ENCODE peak calls at places on chromosomes 3 and 15, in eight cellular contexts. D is psoas muscle, I is ovary, W is heart left ventricle, L is left ventricle myocardium inferior, J is stomach, N is neural progenitor cell, R is tibial nerve. H is an unnamed sample.

GRCh38 chr15:91100561-91101355 is 701 bp downstream of the SV2B start:
- DNase-seq in D (no peak), R (no peak), L (no peak), W (no peak), N (peak; percentile 23), J (no peak), I (no peak), H (no peak)

GRCh38 chr3:112814256-112814655 is 32.4 kb downstream of the CD200R1L start:
- DNase-seq in J (no peak), I (no peak), W (no peak), R (peak; percentile 7), N (peak; percentile 34), D (no peak), L (no peak), H (no peak)

GRCh38 chr3:127036209-127037020 is 53.5 kb downstream of the PLXNA1 start:
- DNase-seq in D (peak; percentile 50), N (no peak), J (peak; percentile 44), W (no peak), I (no peak), R (no peak), L (peak; percentile 14), H (peak; percentile 65)

GRCh38 chr15:76191539-76192244 is 119.6 kb downstream of the ETFA start:
- DNase-seq in L (no peak), R (no peak), I (no peak), N (no peak), J (no peak), D (no peak), W (no peak), H (no peak)

GRCh38 chr15:41417812-41418211 is 917 bp downstream of the RTF1 start:
- DNase-seq in I (no peak), J (no peak), W (no peak), N (peak; percentile 30), L (no peak), D (no peak), R (no peak), H (no peak)

GRCh38 chr15:100669260-100669659 is 66.9 kb downstream of the ASB7 start:
- DNase-seq in R (no peak), L (no peak), J (no peak), N (no peak), W (no peak), I (no peak), D (no peak), H (no peak)

GRCh38 chr3:152236741-152237140 is 32.0 kb upstream of the MBNL1 start:
- DNase-seq in L (no peak), J (no peak), D (no peak), I (no peak), R (no peak), N (no peak), W (no peak), H (no peak)

GRCh38 chr3:177597325-177598109 is 400.2 kb upstream of the TBL1XR1 start:
- DNase-seq in I (peak; percentile 54), J (no peak), R (peak; percentile 74), N (no peak), W (peak; percentile 45), D (no peak), L (no peak), H (no peak)

GRCh38 chr15:94535298-94536048 is 304.1 kb downstream of the MCTP2 start:
- DNase-seq in N (no peak), I (no peak), W (no peak), J (no peak), R (no peak), D (no peak), L (no peak), H (no peak)

GRCh38 chr3:30664884-30665283 is 58.5 kb downstream of the TGFBR2 start:
- DNase-seq in D (no peak), I (no peak), N (no peak), J (no peak), L (no peak), W (no peak), R (no peak), H (no peak)

GRCh38 chr3:151107701-151108100 is 22.2 kb downstream of the MED12L start:
- DNase-seq in N (peak; percentile 83), L (no peak), D (no peak), I (no peak), W (no peak), J (no peak), R (no peak), H (no peak)

GRCh38 chr3:38655708-38656300 is 6.3 kb upstream of the SCN5A start:
- DNase-seq in J (no peak), D (no peak), L (no peak), N (peak; percentile 85), I (no peak), W (no peak), R (no peak), H (no peak)

DNA sequence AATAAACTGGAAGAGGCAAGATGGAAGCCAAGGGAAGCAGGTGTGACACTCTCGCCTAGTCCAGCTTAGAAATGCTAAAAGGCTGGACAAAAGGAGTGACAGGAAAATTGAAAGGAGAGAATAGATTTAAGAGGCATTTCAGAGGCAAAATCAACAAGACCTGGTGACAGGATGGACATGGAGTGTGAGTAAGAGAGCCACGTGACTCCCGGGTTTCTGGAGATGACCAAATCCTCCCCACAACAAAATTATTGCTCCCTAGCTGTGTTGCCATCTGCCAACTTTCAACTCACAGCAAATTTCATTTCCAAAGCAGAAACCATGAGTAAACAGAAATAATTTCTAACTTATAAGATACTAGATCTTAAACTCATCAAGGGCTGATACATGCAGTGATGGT is 52.6 kb downstream of the MTHFS start:
- DNase-seq in D (no peak), N (no peak), R (no peak), J (no peak), W (no peak), L (no peak), I (no peak), H (no peak)
- H3K27ac ChIP-seq in D (no peak overlapping the region), N (no peak overlapping the region), R (no peak overlapping the region), J (no peak overlapping the region), W (no peak overlapping the region), L (no peak overlapping the region), I (no peak overlapping the region), H (no peak overlapping the region)

DNA sequence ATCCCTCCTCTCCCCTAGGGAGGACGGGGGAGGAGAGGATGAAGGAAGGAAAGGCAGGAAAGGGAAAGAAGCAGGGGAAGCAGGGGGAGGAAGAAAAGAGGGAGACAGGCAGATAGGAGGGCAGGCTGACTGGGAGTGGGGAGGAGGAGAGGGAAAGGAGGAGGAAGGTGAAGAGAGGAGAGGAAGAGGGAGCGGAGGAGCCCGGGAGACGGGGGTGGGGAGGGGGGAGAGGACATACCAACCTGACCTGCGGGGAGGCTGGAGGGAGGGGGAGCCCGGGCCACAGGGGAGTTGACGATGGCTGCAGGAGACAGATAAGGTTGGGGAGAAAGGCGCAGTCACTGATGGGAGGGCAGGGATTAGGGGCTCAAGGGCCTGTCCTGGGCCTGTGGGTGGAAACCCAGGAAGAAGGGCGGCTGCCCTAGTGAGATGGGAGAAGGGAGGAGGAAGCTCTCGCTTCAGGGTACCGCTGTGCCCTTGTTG is 28.1 kb downstream of the C3orf18 start:
- DNase-seq in N (peak; percentile 35), D (no peak), L (no peak), I (no peak), J (no peak), W (no peak), R (no peak), H (no peak)
- H3K27me3 ChIP-seq in N (no peaks in the 10 kb centered on the region), D (no peaks in the 10 kb centered on the region), L (peaks cover 21% of the 10 kb centered on the region), I (no peaks in the 10 kb centered on the region), J (no peaks in the 10 kb centered on the region), W (no peaks in the 10 kb centered on the region), R (no peaks in the 10 kb centered on the region), H (no peaks in the 10 kb centered on the region)

GRCh38 chr3:50436063-50436674 is 67.3 kb downstream of the CACNA2D2 start:
- DNase-seq in D (peak; percentile 78), W (peak; percentile 63), I (no peak), L (peak; percentile 67), N (peak; percentile 45), R (peak; percentile 54), J (peak; percentile 90), H (peak; percentile 88)
- TF ChIP-seq CTCF in D (peak; percentile 81), W (peak; percentile 84), I (peak; percentile 22), L (peak; percentile 86), N (peak; percentile 90), R (peak; percentile 69), J (no peak), H (peak; percentile 90)

DNA sequence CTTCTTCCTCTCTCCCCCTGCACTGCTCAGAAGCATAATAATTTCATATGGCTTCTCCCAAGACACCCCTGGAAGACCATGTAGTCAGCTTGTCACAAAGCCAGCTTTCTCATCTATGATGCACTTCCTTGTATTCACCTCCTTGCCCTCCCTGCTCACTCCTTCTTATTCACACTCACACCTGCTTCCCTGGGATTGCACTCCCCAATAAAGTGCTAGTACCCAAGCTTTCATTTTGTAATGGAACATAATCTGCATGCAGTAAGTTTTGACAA is 76.9 kb upstream of the FRMD4B start:
- DNase-seq in J (no peak), D (no peak), L (no peak), W (no peak), R (no peak), N (no peak), I (no peak), H (no peak)
- H3K27ac ChIP-seq in J (no peak overlapping the region), D (no peak overlapping the region), L (no peak overlapping the region), W (no peak overlapping the region), R (no peak overlapping the region), N (no peak overlapping the region), I (no peak overlapping the region), H (no peak overlapping the region)

GRCh38 chr15:62953496-62953895 is 89.1 kb upstream of the TPM1 start:
- DNase-seq in W (no peak), D (no peak), R (no peak), L (no peak), I (no peak), J (no peak), N (no peak), H (no peak)

GRCh38 chr15:62946940-62947339 is 95.6 kb upstream of the TPM1 start:
- DNase-seq in D (no peak), I (no peak), W (no peak), R (no peak), N (no peak), L (no peak), J (no peak), H (no peak)

GRCh38 chr15:62952969-62953368 is 89.6 kb upstream of the TPM1 start:
- DNase-seq in D (no peak), N (no peak), L (no peak), R (no peak), I (no peak), W (no peak), J (no peak), H (no peak)

GRCh38 chr15:62950455-62950854 is 92.1 kb upstream of the TPM1 start:
- DNase-seq in I (no peak), W (no peak), R (no peak), N (no peak), L (no peak), J (no peak), D (no peak), H (no peak)

GRCh38 chr15:62951481-62951880 is 91.1 kb upstream of the TPM1 start:
- DNase-seq in D (no peak), R (no peak), J (no peak), I (no peak), L (no peak), N (no peak), W (no peak), H (no peak)
- H3K27me3 ChIP-seq in D (no peaks in the 10 kb centered on the region), R (no peaks in the 10 kb centered on the region), J (no peaks in the 10 kb centered on the region), I (no peaks in the 10 kb centered on the region), L (no peaks in the 10 kb centered on the region), N (no peaks in the 10 kb centered on the region), W (no peaks in the 10 kb centered on the region), H (peaks cover 16% of the 10 kb centered on the region)

H was measured in upper lobe of right lung.